ENCODE peak calls at places on chromosome 12, in four cellular contexts. One of them, this sample, is unnamed.

GRCh38 chr12:14773685-14774073 is 29.6 kb downstream of the WBP11 start:
- DNase-seq in heart left ventricle: no peak
- DNase-seq in left lung: peak; percentile 68
- DNase-seq in A549: no peak
- DNase-seq in this sample: no peak

GRCh38 chr12:4766445-4766844 is 46.2 kb downstream of the GALNT8 start:
- DNase-seq in heart left ventricle: no peak
- DNase-seq in left lung: no peak
- DNase-seq in A549: no peak
- DNase-seq in this sample: no peak

GRCh38 chr12:57089259-57090245 is 638 bp downstream of the NAB2 start:
- DNase-seq in heart left ventricle: peak; percentile 90
- DNase-seq in left lung: peak; percentile 89
- DNase-seq in A549: no peak
- DNase-seq in this sample: peak; percentile 92

GRCh38 chr12:41188058-41188840 is at the start of gene PDZRN4:
- DNase-seq in heart left ventricle: no peak
- DNase-seq in left lung: peak; percentile 76
- DNase-seq in A549: peak; percentile 25
- DNase-seq in this sample: peak; percentile 68

GRCh38 chr12:78034025-78034424 is 203.3 kb downstream of the NAV3 start:
- DNase-seq in heart left ventricle: no peak
- DNase-seq in left lung: no peak
- DNase-seq in A549: no peak
- DNase-seq in this sample: peak; percentile 5

GRCh38 chr12:82705774-82706173 is 19.1 kb downstream of the TMTC2 start:
- DNase-seq in heart left ventricle: no peak
- DNase-seq in left lung: no peak
- DNase-seq in A549: no peak
- DNase-seq in this sample: no peak

GRCh38 chr12:7859552-7859951 is 13.2 kb downstream of the SLC2A14 start:
- DNase-seq in heart left ventricle: no peak
- DNase-seq in left lung: no peak
- DNase-seq in A549: no peak
- DNase-seq in this sample: peak; percentile 71

GRCh38 chr12:110345176-110345651 is 58.3 kb downstream of the ANAPC7 start:
- DNase-seq in heart left ventricle: no peak
- DNase-seq in left lung: no peak
- DNase-seq in A549: no peak
- DNase-seq in this sample: no peak

GRCh38 chr12:6943387-6943718 is 263 bp upstream of the RNU7-1 start:
- DNase-seq in heart left ventricle: peak; percentile 89
- DNase-seq in left lung: peak; percentile 78
- DNase-seq in A549: peak; percentile 95
- DNase-seq in this sample: peak; percentile 99

GRCh38 chr12:65896743-65897142 is 72.5 kb downstream of the HMGA2 start:
- DNase-seq in heart left ventricle: no peak
- DNase-seq in left lung: no peak
- DNase-seq in A549: no peak
- DNase-seq in this sample: no peak

GRCh38 chr12:111158992-111159391 is 209.9 kb downstream of the PHETA1 start:
- DNase-seq in heart left ventricle: no peak
- DNase-seq in left lung: no peak
- DNase-seq in A549: no peak
- DNase-seq in this sample: no peak

DNA sequence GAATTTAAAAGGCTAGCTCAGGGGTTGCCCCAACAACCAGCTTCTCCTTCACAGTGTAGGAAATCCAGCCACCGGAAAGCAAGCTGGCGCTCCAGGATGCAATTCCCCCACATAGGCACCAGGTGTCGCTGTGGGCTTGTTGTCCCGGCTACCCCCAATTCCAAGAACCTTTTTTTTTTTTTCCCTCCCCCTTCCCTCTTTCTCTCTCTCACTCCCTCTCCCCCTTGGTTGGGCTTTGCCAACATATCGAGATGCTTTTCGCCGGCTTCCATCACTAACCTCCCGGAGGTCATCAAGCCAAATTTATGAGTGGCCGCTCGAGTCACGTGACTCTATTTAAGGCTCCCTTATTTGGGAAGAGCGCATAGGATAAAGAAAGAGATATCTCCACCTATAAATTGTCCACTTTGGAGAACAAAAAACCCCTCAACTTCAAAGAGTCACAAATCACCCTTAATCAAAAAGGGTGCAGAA is at the start of gene HOXC5:
- DNase-seq in heart left ventricle: peak; percentile 31
- DNase-seq in left lung: no peak
- DNase-seq in A549: peak; percentile 87
- DNase-seq in this sample: peak; percentile 98
- H3K4me1 ChIP-seq in heart left ventricle: no peaks in the 10 kb centered on the region
- H3K4me1 ChIP-seq in left lung: peaks cover 14% of the 10 kb centered on the region
- H3K4me1 ChIP-seq in A549: peaks cover 18% of the 10 kb centered on the region
- H3K4me1 ChIP-seq in this sample: peaks cover 19% of the 10 kb centered on the region

GRCh38 chr12:121285856-121286255 is 10.7 kb downstream of the CAMKK2 start:
- DNase-seq in heart left ventricle: no peak
- DNase-seq in left lung: no peak
- DNase-seq in A549: no peak
- DNase-seq in this sample: no peak

GRCh38 chr12:121284551-121285390 is 11.7 kb downstream of the CAMKK2 start:
- DNase-seq in heart left ventricle: no peak
- DNase-seq in left lung: no peak
- DNase-seq in A549: no peak
- DNase-seq in this sample: no peak

GRCh38 chr12:121282072-121282742 is 14.3 kb downstream of the CAMKK2 start:
- DNase-seq in heart left ventricle: no peak
- DNase-seq in left lung: no peak
- DNase-seq in A549: no peak
- DNase-seq in this sample: no peak

GRCh38 chr12:121283388-121283787 is 13.1 kb downstream of the CAMKK2 start:
- DNase-seq in heart left ventricle: no peak
- DNase-seq in left lung: no peak
- DNase-seq in A549: no peak
- DNase-seq in this sample: no peak

GRCh38 chr12:121283841-121284240 is 12.7 kb downstream of the CAMKK2 start:
- DNase-seq in heart left ventricle: no peak
- DNase-seq in left lung: no peak
- DNase-seq in A549: no peak
- DNase-seq in this sample: no peak
- H3K4me1 ChIP-seq in heart left ventricle: peaks cover 12% of the 10 kb centered on the region
- H3K4me1 ChIP-seq in left lung: peaks cover 58% of the 10 kb centered on the region
- H3K4me1 ChIP-seq in A549: no peaks in the 10 kb centered on the region
- H3K4me1 ChIP-seq in this sample: peaks cover 3% of the 10 kb centered on the region

GRCh38 chr12:112422531-112422930 is 3.8 kb downstream of the PTPN11 start:
- DNase-seq in heart left ventricle: no peak
- DNase-seq in left lung: no peak
- DNase-seq in A549: no peak
- DNase-seq in this sample: peak; percentile 10

GRCh38 chr12:112419269-112420133 is 754 bp downstream of the PTPN11 start:
- DNase-seq in heart left ventricle: peak; percentile 67
- DNase-seq in left lung: no peak
- DNase-seq in A549: peak; percentile 79
- DNase-seq in this sample: peak; percentile 92

GRCh38 chr12:112418596-112419268 is at the start of gene PTPN11:
- DNase-seq in heart left ventricle: peak; percentile 88
- DNase-seq in left lung: peak; percentile 98
- DNase-seq in A549: peak; percentile 89
- DNase-seq in this sample: peak; percentile 97

GRCh38 chr12:112420740-112421139 is 2.0 kb downstream of the PTPN11 start:
- DNase-seq in heart left ventricle: no peak
- DNase-seq in left lung: no peak
- DNase-seq in A549: no peak
- DNase-seq in this sample: peak; percentile 2

GRCh38 chr12:112421363-112421762 is 2.6 kb downstream of the PTPN11 start:
- DNase-seq in heart left ventricle: no peak
- DNase-seq in left lung: no peak
- DNase-seq in A549: no peak
- DNase-seq in this sample: no peak
- H3K4me1 ChIP-seq in heart left ventricle: peaks cover 8% of the 10 kb centered on the region
- H3K4me1 ChIP-seq in left lung: peaks cover 55% of the 10 kb centered on the region
- H3K4me1 ChIP-seq in A549: peaks cover 25% of the 10 kb centered on the region
- H3K4me1 ChIP-seq in this sample: peaks cover 26% of the 10 kb centered on the region

DNA sequence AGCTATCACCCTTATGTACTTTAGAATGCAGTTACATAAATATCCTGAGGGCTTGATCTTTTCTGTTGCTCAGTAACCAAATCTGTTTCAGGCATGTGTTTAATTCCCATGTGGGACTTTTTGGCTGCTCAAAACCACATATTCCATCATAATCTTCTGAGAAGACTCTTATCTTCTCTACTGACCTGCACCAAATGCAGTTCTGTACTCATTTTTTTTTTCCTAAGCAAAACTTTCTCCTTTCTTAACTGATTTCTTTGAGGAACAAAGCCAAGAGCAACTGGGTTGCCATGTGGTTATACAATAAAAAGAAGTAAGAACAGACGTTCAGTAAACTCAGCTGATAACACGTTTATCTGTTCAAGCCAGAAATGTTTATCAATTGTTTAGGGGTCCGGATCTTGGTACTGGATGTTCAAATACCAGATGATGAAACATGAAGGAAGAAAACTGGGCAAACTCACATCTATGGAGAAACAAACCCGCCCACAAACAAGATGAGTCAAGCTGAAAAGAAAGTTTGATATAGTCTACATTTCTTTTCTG is 50.1 kb downstream of the TMEM132C start:
- DNase-seq in heart left ventricle: no peak
- DNase-seq in left lung: no peak
- DNase-seq in A549: no peak
- DNase-seq in this sample: no peak
- H3K4me1 ChIP-seq in heart left ventricle: no peaks in the 10 kb centered on the region
- H3K4me1 ChIP-seq in left lung: no peaks in the 10 kb centered on the region
- H3K4me1 ChIP-seq in A549: no peaks in the 10 kb centered on the region
- H3K4me1 ChIP-seq in this sample: no peaks in the 10 kb centered on the region

GRCh38 chr12:116206828-116207227 is 70.7 kb downstream of the MED13L start:
- DNase-seq in heart left ventricle: no peak
- DNase-seq in left lung: no peak
- DNase-seq in A549: no peak
- DNase-seq in this sample: no peak
- H3K4me1 ChIP-seq in heart left ventricle: peaks cover 23% of the 10 kb centered on the region
- H3K4me1 ChIP-seq in left lung: peaks cover 3% of the 10 kb centered on the region
- H3K4me1 ChIP-seq in A549: peaks cover 16% of the 10 kb centered on the region
- H3K4me1 ChIP-seq in this sample: peaks cover 23% of the 10 kb centered on the region

DNA sequence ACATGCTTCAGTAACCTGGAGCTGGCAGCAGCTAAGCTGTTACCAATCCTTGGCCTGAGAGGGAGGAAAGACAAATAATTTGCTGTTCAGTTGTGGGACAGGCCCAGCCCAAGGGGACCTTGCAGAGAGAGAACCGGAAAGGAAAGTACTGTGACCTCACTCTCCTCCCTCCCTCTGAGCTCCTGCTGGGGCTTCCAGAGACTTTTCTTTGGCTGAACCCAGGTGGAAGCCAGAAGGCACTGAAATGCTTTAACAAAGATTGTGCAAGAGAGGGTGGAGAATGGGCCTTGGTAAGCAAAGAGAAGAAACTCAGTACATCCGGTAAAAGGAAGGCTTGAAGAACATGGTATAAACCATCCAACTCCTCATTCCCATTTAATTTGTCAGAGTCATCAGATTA is 457.1 kb downstream of the GLT1D1 start:
- DNase-seq in heart left ventricle: no peak
- DNase-seq in left lung: no peak
- DNase-seq in A549: no peak
- DNase-seq in this sample: no peak
- H3K4me1 ChIP-seq in heart left ventricle: no peaks in the 10 kb centered on the region
- H3K4me1 ChIP-seq in left lung: no peaks in the 10 kb centered on the region
- H3K4me1 ChIP-seq in A549: no peaks in the 10 kb centered on the region
- H3K4me1 ChIP-seq in this sample: no peaks in the 10 kb centered on the region

GRCh38 chr12:123457980-123458779 is at the start of gene SNRNP35:
- DNase-seq in heart left ventricle: peak; percentile 81
- DNase-seq in left lung: peak; percentile 90
- DNase-seq in A549: peak; percentile 95
- DNase-seq in this sample: peak; percentile 94
- H3K4me1 ChIP-seq in heart left ventricle: peaks cover 4% of the 10 kb centered on the region
- H3K4me1 ChIP-seq in left lung: peaks cover 20% of the 10 kb centered on the region
- H3K4me1 ChIP-seq in A549: peaks cover 11% of the 10 kb centered on the region
- H3K4me1 ChIP-seq in this sample: peaks cover 4% of the 10 kb centered on the region

GRCh38 chr12:113573148-113573547 is 101.5 kb upstream of the LHX5 start:
- DNase-seq in heart left ventricle: no peak
- DNase-seq in left lung: no peak
- DNase-seq in A549: no peak
- DNase-seq in this sample: no peak
- H3K4me1 ChIP-seq in heart left ventricle: no peaks in the 10 kb centered on the region
- H3K4me1 ChIP-seq in left lung: no peaks in the 10 kb centered on the region
- H3K4me1 ChIP-seq in A549: no peaks in the 10 kb centered on the region
- H3K4me1 ChIP-seq in this sample: no peaks in the 10 kb centered on the region

DNA sequence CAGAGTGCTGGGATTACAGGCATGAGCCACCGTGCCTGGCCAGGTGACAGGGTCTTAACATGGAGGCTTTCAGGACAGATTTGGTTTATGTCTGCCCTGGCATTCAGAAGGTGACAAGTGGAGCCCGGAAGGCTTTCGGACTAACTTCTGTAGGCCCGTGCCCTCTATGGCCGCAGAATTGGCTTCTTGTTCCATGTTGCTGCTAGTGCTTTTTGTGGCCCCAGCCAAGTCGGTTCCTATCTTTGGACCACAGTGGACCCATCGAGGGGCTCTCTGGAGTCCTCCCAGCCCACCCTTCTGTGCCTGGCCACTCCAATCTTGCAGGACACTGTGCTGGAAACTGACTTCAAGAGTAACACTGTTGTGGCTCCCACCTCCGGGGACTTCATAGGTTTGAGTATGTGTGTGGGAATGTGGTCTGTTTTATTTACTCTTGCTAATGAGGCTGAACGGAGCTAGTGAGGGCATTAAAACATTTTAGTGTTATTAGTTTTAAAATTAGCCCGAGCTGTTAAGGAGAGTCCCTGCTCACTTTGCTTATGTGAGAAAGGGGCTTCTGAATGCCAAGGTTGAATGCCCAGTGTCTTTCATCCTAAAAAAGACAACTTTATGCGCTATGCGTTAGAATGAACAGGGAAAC is 245.9 kb downstream of the CACNA1C start:
- DNase-seq in heart left ventricle: no peak
- DNase-seq in left lung: no peak
- DNase-seq in A549: no peak
- DNase-seq in this sample: no peak
- H3K4me1 ChIP-seq in heart left ventricle: peaks cover 16% of the 10 kb centered on the region
- H3K4me1 ChIP-seq in left lung: peaks cover 46% of the 10 kb centered on the region
- H3K4me1 ChIP-seq in A549: no peaks in the 10 kb centered on the region
- H3K4me1 ChIP-seq in this sample: peaks cover 45% of the 10 kb centered on the region